ENCODE peak calls at places on chromosomes 1 and 21, in six cellular contexts. W is A549, N is AG10803, X is cardiac fibroblast, E is glutamatergic neuron, P is neural crest cell. V is an unnamed sample.

GRCh38 chr1:153212201-153212600 is 5.2 kb upstream of the PRR9 start:
- DNase-seq in W (no peak), N (no peak), X (no peak), E (no peak), P (no peak), V (no peak)

GRCh38 chr1:85502625-85503083 is 37.7 kb upstream of the DDAH1 start:
- DNase-seq in W (peak; percentile 65), N (peak; percentile 63), X (peak; percentile 90), E (no peak), P (peak; percentile 40), V (no peak)

GRCh38 chr1:93662481-93663190 is 19.0 kb downstream of the BCAR3 start:
- DNase-seq in W (no peak), N (peak; percentile 56), X (peak; percentile 49), E (no peak), P (no peak), V (no peak)

GRCh38 chr1:1308756-1309524 is 543 bp downstream of the PUSL1 start:
- DNase-seq in W (no peak), N (no peak), X (no peak), E (no peak), P (no peak), V (no peak)

GRCh38 chr1:234605983-234606730 is 3.8 kb downstream of the IRF2BP2 start:
- DNase-seq in W (peak; percentile 75), N (peak; percentile 70), X (peak; percentile 79), E (no peak), P (no peak), V (no peak)

GRCh38 chr1:95916616-95917015 is 682.6 kb downstream of the RWDD3 start:
- DNase-seq in W (no peak), N (peak; percentile 13), X (peak; percentile 37), E (no peak), P (no peak), V (no peak)

GRCh38 chr1:96721053-96721381 is 567 bp upstream of the PTBP2 start:
- DNase-seq in W (no peak), N (peak; percentile 17), X (no peak), E (no peak), P (no peak), V (no peak)

GRCh38 chr1:42146916-42147320 is 6.3 kb upstream of the GUCA2B start:
- DNase-seq in W (peak; percentile 60), N (peak; percentile 43), X (peak; percentile 63), E (peak; percentile 81), P (peak; percentile 62), V (peak; percentile 82)

GRCh38 chr1:50425376-50426107 is 2.3 kb upstream of the DMRTA2 start:
- DNase-seq in W (peak; percentile 35), N (peak; percentile 29), X (no peak), E (no peak), P (no peak), V (no peak)

GRCh38 chr1:85198864-85199263 is 2.0 kb downstream of the SYDE2 start:
- DNase-seq in W (no peak), N (no peak), X (no peak), E (no peak), P (no peak), V (no peak)

GRCh38 chr1:68140536-68140935 is 90.1 kb upstream of the DIRAS3 start:
- DNase-seq in W (no peak), N (peak; percentile 25), X (peak; percentile 39), E (no peak), P (no peak), V (no peak)

GRCh38 chr1:203326830-203327683 is 21.7 kb downstream of the BTG2 start:
- DNase-seq in W (peak; percentile 87), N (peak; percentile 74), X (peak; percentile 90), E (peak; percentile 97), P (peak; percentile 89), V (peak; percentile 96)

GRCh38 chr1:203325004-203325417 is 19.7 kb downstream of the BTG2 start:
- DNase-seq in W (no peak), N (no peak), X (peak; percentile 15), E (peak; percentile 72), P (peak; percentile 35), V (no peak)

GRCh38 chr1:203328714-203329122 is 22.2 kb downstream of the FMOD start:
- DNase-seq in W (peak; percentile 24), N (no peak), X (peak; percentile 32), E (no peak), P (no peak), V (peak; percentile 47)

GRCh38 chr1:203325418-203326091 is 20.2 kb downstream of the BTG2 start:
- DNase-seq in W (no peak), N (no peak), X (peak; percentile 28), E (peak; percentile 27), P (no peak), V (no peak)

GRCh38 chr1:203327684-203328457 is 22.6 kb downstream of the BTG2 start:
- DNase-seq in W (peak; percentile 78), N (peak; percentile 49), X (peak; percentile 68), E (peak; percentile 47), P (peak; percentile 31), V (no peak)
- TF ChIP-seq CTCF in W (peak; percentile 56), N (peak; percentile 51), X (peak; percentile 37), E (no peak), P (peak; percentile 44), V (peak; percentile 10)

GRCh38 chr21:46109251-46110221 is 11.6 kb downstream of the COL6A2 start:
- DNase-seq in W (no peak), N (no peak), X (no peak), E (peak; percentile 7), P (no peak), V (no peak)

GRCh38 chr21:46111193-46111571 is 13.3 kb downstream of the COL6A2 start:
- DNase-seq in W (no peak), N (no peak), X (no peak), E (no peak), P (no peak), V (peak; percentile 33)

GRCh38 chr21:46111857-46112730 is 14.2 kb downstream of the COL6A2 start:
- DNase-seq in W (no peak), N (no peak), X (no peak), E (peak; percentile 13), P (no peak), V (peak; percentile 12)

GRCh38 chr21:46108827-46109226 is 10.9 kb downstream of the COL6A2 start:
- DNase-seq in W (no peak), N (no peak), X (no peak), E (no peak), P (no peak), V (no peak)

GRCh38 chr21:46110499-46111192 is 12.7 kb downstream of the COL6A2 start:
- DNase-seq in W (no peak), N (no peak), X (no peak), E (peak; percentile 14), P (no peak), V (no peak)
- TF ChIP-seq CTCF in W (no peak), N (peak; percentile 35), X (no peak), E (no peak), P (no peak), V (no peak)

GRCh38 chr1:161330346-161330745 is 16.2 kb downstream of the SDHC start:
- DNase-seq in W (no peak), N (no peak), X (no peak), E (no peak), P (no peak), V (no peak)

GRCh38 chr1:161335796-161336195 is 21.6 kb downstream of the SDHC start:
- DNase-seq in W (no peak), N (peak; percentile 22), X (peak; percentile 13), E (no peak), P (no peak), V (no peak)

DNA sequence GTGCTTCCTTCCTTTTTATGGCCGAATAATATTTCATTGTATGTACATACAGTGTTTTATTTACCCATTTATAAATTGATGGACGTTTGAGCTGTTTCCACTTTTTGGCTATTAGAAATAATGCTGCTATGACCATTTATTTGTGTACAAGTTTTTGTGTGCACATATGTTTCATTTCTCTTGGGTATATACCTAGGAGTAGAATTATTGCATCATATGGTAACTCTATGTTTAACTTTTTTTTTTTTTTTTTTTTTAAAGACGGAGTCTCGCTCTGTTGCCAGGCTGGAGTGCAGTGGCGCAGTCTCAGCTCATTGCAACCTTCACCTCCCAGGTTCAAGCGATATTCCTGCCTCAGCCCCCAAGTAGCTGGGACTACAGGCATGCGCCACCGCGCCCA is 19.0 kb downstream of the SDHC start:
- DNase-seq in W (no peak), N (no peak), X (no peak), E (no peak), P (no peak), V (no peak)
- TF ChIP-seq CTCF in W (no peak), N (no peak), X (no peak), E (no peak), P (no peak), V (no peak)

GRCh38 chr1:215005078-215005477 is 77.5 kb upstream of the KCNK2 start:
- DNase-seq in W (no peak), N (peak; percentile 75), X (no peak), E (no peak), P (no peak), V (no peak)
- TF ChIP-seq CTCF in W (no peak), N (no peak), X (no peak), E (no peak), P (no peak), V (no peak)

GRCh38 chr1:167721617-167722151 is at the start of gene MPZL1:
- DNase-seq in W (peak; percentile 95), N (peak; percentile 94), X (peak; percentile 97), E (peak; percentile 95), P (peak; percentile 99), V (peak; percentile 92)
- TF ChIP-seq CTCF in W (no peak), N (no peak), X (no peak), E (no peak), P (no peak), V (no peak)

GRCh38 chr1:229509576-229509975 is 1.4 kb upstream of the NUP133 start:
- DNase-seq in W (peak; percentile 19), N (no peak), X (no peak), E (no peak), P (no peak), V (no peak)

GRCh38 chr1:229508823-229509337 is 739 bp upstream of the NUP133 start:
- DNase-seq in W (no peak), N (no peak), X (no peak), E (no peak), P (no peak), V (no peak)

DNA sequence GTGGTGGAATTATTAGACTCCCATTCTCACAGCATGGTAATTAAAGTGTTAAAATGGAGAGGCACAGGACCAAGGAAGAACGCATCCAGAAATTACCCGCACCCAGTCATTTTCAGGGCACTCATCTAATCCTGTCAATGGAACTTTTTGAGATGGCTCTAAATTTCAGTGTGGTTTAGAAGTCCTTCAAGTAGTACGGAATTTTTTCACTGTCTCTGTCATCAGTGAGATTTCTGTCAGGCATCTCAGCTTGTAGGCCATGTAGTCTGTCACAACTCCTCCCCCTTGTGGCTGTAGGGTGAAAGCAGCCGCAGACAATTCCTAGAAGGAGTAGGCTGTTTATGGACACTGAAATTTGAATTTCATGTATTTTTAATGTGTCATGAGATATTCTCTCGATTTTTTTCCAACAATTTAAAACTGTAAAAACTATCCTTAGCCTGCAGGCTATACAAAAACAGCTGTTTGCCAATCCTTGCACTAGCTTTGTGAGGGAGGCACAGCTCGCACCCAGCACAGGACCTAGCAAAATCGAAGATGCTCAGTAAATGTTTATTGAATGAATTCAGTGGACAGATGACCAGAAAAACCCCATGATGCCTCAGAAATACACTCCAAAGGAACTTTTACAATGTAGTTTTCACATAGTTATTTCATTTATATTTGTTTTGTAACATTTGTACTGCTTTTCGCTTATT is 6.6 kb upstream of the NUP133 start:
- DNase-seq in W (peak; percentile 75), N (peak; percentile 78), X (peak; percentile 82), E (peak; percentile 69), P (peak; percentile 51), V (peak; percentile 53)
- TF ChIP-seq CTCF in W (peak; percentile 73), N (peak; percentile 96), X (peak; percentile 85), E (peak; percentile 67), P (peak; percentile 89), V (peak; percentile 61)